ENCODE peak calls at places on chromosomes 16 and 17, in five cellular contexts. K, C, B, R and Y are unnamed samples.

GRCh38 chr16:66516808-66517585 is 32.9 kb downstream of the TK2 start:
- DNase-seq in B (peak; percentile 99), R (peak; percentile 98), C (peak; percentile 66), K (peak; percentile 98), Y (peak; percentile 100)

GRCh38 chr17:42844271-42844670 is at the start of gene AOC2:
- DNase-seq in B (no peak), R (no peak), K (no peak), C (no peak), Y (no peak)

GRCh38 chr17:64406321-64407200 is 15.9 kb upstream of the PECAM1 start:
- DNase-seq in R (peak; percentile 86), B (no peak), C (no peak), K (no peak), Y (peak; percentile 92)

GRCh38 chr17:794876-795275 is 12.7 kb downstream of the MRM3 start:
- DNase-seq in R (peak; percentile 65), K (no peak), B (peak; percentile 59), C (peak; percentile 90), Y (peak; percentile 24)

GRCh38 chr16:88568710-88569613 is 1.2 kb upstream of the ZC3H18 start:
- DNase-seq in K (no peak), B (no peak), R (no peak), C (no peak), Y (no peak)

GRCh38 chr16:79104567-79104966 is 496.0 kb downstream of the MAF start:
- DNase-seq in K (no peak), R (no peak), C (no peak), B (no peak), Y (no peak)

GRCh38 chr17:34584805-34585416 is 5.5 kb downstream of the TMEM132E start:
- DNase-seq in C (peak; percentile 75), B (peak; percentile 2), K (no peak), R (peak; percentile 18), Y (no peak)

GRCh38 chr16:4637501-4638166 is 13.0 kb downstream of the MGRN1 start:
- DNase-seq in R (no peak), C (no peak), K (no peak), B (no peak), Y (no peak)

GRCh38 chr17:54967621-54968258 is 714 bp downstream of the COX11 start:
- DNase-seq in R (peak; percentile 35), C (peak; percentile 37), B (peak; percentile 27), K (no peak), Y (peak; percentile 83)

GRCh38 chr17:2386400-2387085 is 14.3 kb downstream of the MNT start:
- DNase-seq in R (no peak), C (peak; percentile 10), K (no peak), B (no peak), Y (no peak)

GRCh38 chr16:11219188-11219587 is 36.8 kb downstream of the SOCS1 start:
- DNase-seq in K (no peak), R (no peak), B (no peak), C (no peak), Y (no peak)

GRCh38 chr16:9658586-9658985 is 523.6 kb downstream of the GRIN2A start:
- DNase-seq in C (no peak), R (no peak), B (no peak), K (no peak), Y (no peak)

GRCh38 chr16:66486773-66487579 is 59.9 kb downstream of the BEAN1 start:
- DNase-seq in K (no peak), C (peak; percentile 48), R (no peak), B (peak; percentile 83), Y (no peak)

GRCh38 chr17:58121925-58122324 is 26.3 kb upstream of the OR4D1 start:
- DNase-seq in B (peak; percentile 22), C (peak; percentile 58), K (no peak), R (peak; percentile 60), Y (peak; percentile 56)

GRCh38 chr17:57595942-57596695 is 149.0 kb downstream of the CCDC182 start:
- DNase-seq in K (no peak), C (no peak), B (no peak), R (no peak), Y (no peak)

GRCh38 chr16:71354156-71354555 is 4.4 kb upstream of the CALB2 start:
- DNase-seq in C (no peak), K (no peak), B (no peak), R (no peak), Y (no peak)

GRCh38 chr17:6402258-6402657 is 32.7 kb downstream of the AIPL1 start:
- DNase-seq in R (no peak), B (no peak), K (no peak), C (no peak), Y (no peak)

GRCh38 chr16:376817-377418 is 4.9 kb downstream of the PGAP6 start:
- DNase-seq in K (no peak), C (no peak), R (no peak), B (no peak), Y (no peak)

GRCh38 chr17:45906237-45906636 is 11.9 kb downstream of the MAPT start:
- DNase-seq in R (no peak), C (peak; percentile 57), B (no peak), K (no peak), Y (no peak)

DNA sequence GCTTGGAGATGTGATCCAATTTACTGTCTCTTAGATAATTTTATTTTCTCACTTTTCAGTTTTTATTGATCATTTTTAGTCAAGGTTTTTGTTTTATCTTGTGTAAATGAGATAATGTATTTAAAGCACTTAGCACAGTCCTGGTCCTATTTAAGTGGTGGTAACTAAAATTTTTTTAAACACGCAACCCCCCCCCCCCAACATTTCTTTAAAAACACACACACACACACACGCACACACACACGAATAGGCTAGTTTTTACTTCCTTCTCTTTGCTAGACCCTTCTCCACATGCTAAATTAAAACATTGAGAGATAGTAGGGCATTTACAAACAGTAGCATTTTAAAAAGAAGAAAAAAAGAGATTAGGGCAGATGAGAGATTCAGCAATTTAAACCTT is 4.9 kb downstream of the NFATC3 start:
- DNase-seq in C (no peak), K (no peak), B (no peak), R (peak; percentile 47), Y (no peak)
- TF ChIP-seq MXI1 in C (no peak), K (no peak), B (no peak), R (no peak), Y (no peak)

GRCh38 chr16:48356633-48357376 is 28.4 kb downstream of the SIAH1 start:
- DNase-seq in B (no peak), C (no peak), R (no peak), K (no peak), Y (no peak)
- TF ChIP-seq MXI1 in B (no peak), C (no peak), R (no peak), K (no peak), Y (no peak)

GRCh38 chr17:78241277-78242023 is 10.0 kb downstream of the TMEM235 start:
- DNase-seq in B (peak; percentile 47), K (no peak), C (peak; percentile 79), R (peak; percentile 78), Y (peak; percentile 96)
- TF ChIP-seq MXI1 in B (no peak), K (no peak), C (no peak), R (no peak), Y (peak; percentile 74)

DNA sequence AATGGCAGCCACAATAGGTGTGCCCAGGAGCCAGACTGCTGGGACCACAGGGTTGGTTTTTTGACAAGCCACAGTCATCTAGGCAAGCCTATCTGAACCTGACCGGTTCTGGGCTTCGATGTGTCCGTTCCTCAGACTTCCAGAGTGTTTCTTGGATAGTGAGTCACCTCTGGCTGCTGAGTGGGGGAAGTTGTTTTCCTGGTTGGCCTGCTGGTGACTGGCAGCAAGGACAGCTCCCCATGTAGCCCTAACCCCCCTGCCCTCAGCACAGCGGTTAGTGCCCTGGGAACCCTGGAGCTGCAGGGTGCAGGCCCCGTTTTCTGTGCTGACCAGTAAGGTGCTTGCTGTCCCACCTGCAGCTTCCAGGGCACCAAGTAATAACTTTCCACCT is 65.5 kb downstream of the PLD6 start:
- DNase-seq in K (no peak), C (no peak), R (no peak), B (peak; percentile 79), Y (no peak)
- TF ChIP-seq MXI1 in K (no peak), C (no peak), R (no peak), B (no peak), Y (no peak)